ENCODE peak calls at places on chromosomes 1 and 21, in four cellular contexts. L is PC-3, G is cardiac fibroblast, E is left ventricle myocardium inferior. D is an unnamed sample.

GRCh38 chr1:21216835-21217811 is 40.4 kb upstream of the EIF4G3 start:
- DNase-seq in L (peak), G (peak), E (no peak), D (no peak)

GRCh38 chr1:178048426-178048825 is 45.5 kb upstream of the RASAL2 start:
- DNase-seq in L (no peak), G (no peak), E (no peak), D (no peak)

GRCh38 chr1:200979574-200980451 is 43.7 kb downstream of the KIF21B start:
- DNase-seq in L (peak), G (peak), E (no peak), D (no peak)

GRCh38 chr1:37239225-37239740 is 205.0 kb upstream of the GRIK3 start:
- DNase-seq in L (no peak), G (no peak), E (no peak), D (no peak)

GRCh38 chr1:220905650-220906560 is 26.7 kb downstream of the HLX start:
- DNase-seq in L (peak), G (no peak), E (no peak), D (no peak)

GRCh38 chr1:89712420-89712819 is 79.5 kb downstream of the LRRC8C start:
- DNase-seq in L (no peak), G (no peak), E (no peak), D (no peak)

GRCh38 chr1:153322568-153322967 is 9.8 kb upstream of the PGLYRP3 start:
- DNase-seq in L (no peak), G (no peak), E (no peak), D (no peak)

GRCh38 chr1:174998569-174999215 is 1.1 kb upstream of the CACYBP start:
- DNase-seq in L (peak), G (peak), E (no peak), D (no peak)

GRCh38 chr1:63317814-63318156 is 4.6 kb upstream of the FOXD3 start:
- DNase-seq in L (no peak), G (no peak), E (no peak), D (no peak)

GRCh38 chr1:166174108-166174507 is 7.3 kb upstream of the FAM78B start:
- DNase-seq in L (peak), G (no peak), E (peak), D (no peak)

GRCh38 chr1:8482844-8483436 is 165.0 kb downstream of the SLC45A1 start:
- DNase-seq in L (peak), G (peak), E (no peak), D (no peak)

GRCh38 chr1:171455967-171456366 is 29.4 kb upstream of the PRRC2C start:
- DNase-seq in L (no peak), G (no peak), E (no peak), D (no peak)

GRCh38 chr1:42096565-42096964 is 56.6 kb upstream of the GUCA2B start:
- DNase-seq in L (no peak), G (no peak), E (no peak), D (no peak)

GRCh38 chr1:27306892-27307850 is 14.8 kb upstream of the TMEM222 start:
- DNase-seq in L (peak), G (no peak), E (no peak), D (no peak)

GRCh38 chr1:100234432-100234831 is 15.2 kb downstream of the DBT start:
- DNase-seq in L (peak), G (no peak), E (no peak), D (no peak)

GRCh38 chr1:231317306-231318014 is 20.2 kb downstream of the EXOC8 start:
- DNase-seq in L (no peak), G (no peak), E (no peak), D (no peak)

GRCh38 chr1:231318568-231318967 is 19.1 kb downstream of the EXOC8 start:
- DNase-seq in L (no peak), G (no peak), E (no peak), D (no peak)

GRCh38 chr1:231318015-231318355 is 19.7 kb downstream of the EXOC8 start:
- DNase-seq in L (no peak), G (no peak), E (no peak), D (no peak)

GRCh38 chr1:231313661-231314060 is 24.0 kb downstream of the EXOC8 start:
- DNase-seq in L (no peak), G (no peak), E (no peak), D (no peak)

GRCh38 chr1:231315887-231316286 is 21.8 kb downstream of the EXOC8 start:
- DNase-seq in L (peak), G (peak), E (peak), D (no peak)
- TF ChIP-seq CTCF in L (peak), G (peak), E (peak), D (peak)

GRCh38 chr1:56844709-56845108 is 9.9 kb upstream of the C8A start:
- DNase-seq in L (no peak), G (no peak), E (no peak), D (no peak)
- H3K4me3 ChIP-seq in L (no peak), G (no peak), E (no peak), D (no peak)

GRCh38 chr1:244836135-244836521 is 670 bp downstream of the COX20 start:
- DNase-seq in L (peak), G (peak), E (no peak), D (peak)

GRCh38 chr1:244834596-244835275 is 722 bp upstream of the COX20 start:
- DNase-seq in L (peak), G (peak), E (peak), D (peak)

GRCh38 chr1:244835276-244836134 is at the start of gene COX20:
- DNase-seq in L (peak), G (peak), E (peak), D (peak)

GRCh38 chr1:244836598-244836997 is 1.1 kb downstream of the COX20 start:
- DNase-seq in L (no peak), G (no peak), E (no peak), D (no peak)

DNA sequence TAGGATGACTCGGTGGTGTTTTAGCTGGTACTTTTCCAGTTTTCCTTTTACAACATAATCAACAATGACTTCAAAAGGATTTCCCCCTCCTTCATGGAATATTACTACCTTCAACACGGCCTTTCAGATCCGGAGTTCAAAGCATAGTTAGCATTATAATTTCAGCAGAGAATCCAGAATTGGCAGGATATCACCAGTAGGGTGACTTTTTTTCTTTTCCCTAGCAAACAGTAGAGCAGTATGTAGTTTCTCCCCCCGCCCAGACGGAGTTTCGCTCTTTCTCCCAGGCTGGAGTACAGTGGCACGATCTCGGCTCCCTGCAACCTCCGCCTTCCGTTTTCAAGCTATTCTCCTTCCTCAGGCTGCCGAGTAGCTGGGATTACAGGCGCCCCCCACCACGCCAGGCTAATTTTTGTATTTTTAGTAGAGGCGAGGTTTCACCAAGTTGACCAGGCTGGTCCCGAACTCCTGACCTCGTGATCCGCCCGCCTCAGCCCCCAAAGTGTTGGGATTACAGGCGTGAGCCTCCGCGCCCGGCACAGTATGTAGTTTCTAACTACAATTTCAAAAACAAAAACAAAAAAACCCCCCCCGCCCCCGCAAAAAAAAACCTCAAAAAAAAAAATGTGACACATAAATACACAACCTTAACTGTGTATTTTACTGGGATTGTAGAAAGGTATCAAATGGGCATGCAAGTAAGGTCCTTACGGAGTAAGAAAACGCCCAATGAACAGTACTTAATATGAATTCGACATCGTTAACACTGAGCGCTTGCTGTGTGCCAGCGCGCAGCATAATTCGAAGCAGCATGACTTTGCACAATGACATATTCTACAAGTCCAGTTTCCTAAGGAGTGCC is 1.5 kb upstream of the COX20 start:
- DNase-seq in L (peak), G (peak), E (peak), D (peak)
- TF ChIP-seq CTCF in L (peak), G (peak), E (peak), D (peak)

GRCh38 chr1:3176028-3176427 is 107.0 kb downstream of the PRDM16 start:
- DNase-seq in L (no peak), G (no peak), E (no peak), D (no peak)
- H3K4me3 ChIP-seq in L (no peak), G (no peak), E (no peak), D (no peak)

DNA sequence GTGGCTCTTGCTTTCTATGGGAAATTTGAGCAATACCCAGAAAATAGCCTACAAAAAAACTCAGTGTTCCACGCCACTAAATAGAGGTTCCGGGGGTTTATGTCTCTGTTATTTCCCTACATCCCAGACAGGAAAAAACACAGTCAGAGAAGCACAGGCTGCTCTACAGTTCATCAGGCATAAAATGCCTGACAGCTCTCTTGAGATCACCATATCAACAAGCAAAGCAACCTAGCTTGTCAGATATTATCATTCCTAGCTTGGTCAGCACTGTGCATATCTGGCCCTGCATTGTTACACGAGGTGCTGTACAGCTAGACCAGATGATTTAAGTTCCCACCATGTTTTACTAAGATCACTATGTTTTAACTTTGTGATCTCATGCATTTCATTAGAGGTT is 172.6 kb downstream of the PTPRC start:
- DNase-seq in L (no peak), G (no peak), E (no peak), D (no peak)
- TF ChIP-seq CTCF in L (no peak), G (no peak), E (no peak), D (no peak)

DNA sequence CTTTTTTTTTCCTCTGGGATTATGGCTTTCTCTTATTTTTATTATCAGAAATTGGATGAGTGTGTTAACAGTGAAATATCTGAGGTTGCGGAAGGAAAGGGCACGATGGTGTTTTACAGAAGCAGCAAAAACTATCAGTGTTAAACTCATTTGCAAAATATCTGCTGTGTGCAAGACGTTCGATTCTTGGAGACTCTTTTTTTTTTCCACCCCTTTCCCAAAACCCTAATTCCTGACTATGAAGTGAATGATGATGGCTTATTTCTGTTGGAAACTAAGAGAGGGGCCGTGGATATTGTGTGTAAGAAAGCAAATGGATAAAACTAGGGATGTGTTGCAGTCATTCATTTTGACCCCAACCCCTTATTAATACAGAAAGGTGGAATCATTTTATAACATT is 677 bp downstream of the NCAM2 start:
- DNase-seq in L (no peak), G (no peak), E (no peak), D (no peak)
- H3K4me3 ChIP-seq in L (peak), G (peak), E (peak), D (no peak)